ENCODE peak calls at places on chromosomes 5 and 9, in eight cellular contexts. One of them, this sample, is unnamed. For H3K4me1, the result is how much of the 10 kb centered on the place peaks cover.

GRCh38 chr5:95426227-95426626 is 35.1 kb downstream of the FAM81B start:
- DNase-seq in HCT116: no peak
- DNase-seq in PC-3: no peak
- DNase-seq in MM.1S: no peak
- DNase-seq in GM23338: no peak
- DNase-seq in neural progenitor cell: no peak
- DNase-seq in hepatocyte: no peak
- DNase-seq in SK-N-SH: no peak
- DNase-seq in this sample: no peak

GRCh38 chr5:130642461-130642860 is 522.6 kb downstream of the HINT1 start:
- DNase-seq in HCT116: no peak
- DNase-seq in PC-3: no peak
- DNase-seq in MM.1S: no peak
- DNase-seq in GM23338: no peak
- DNase-seq in neural progenitor cell: no peak
- DNase-seq in hepatocyte: no peak
- DNase-seq in SK-N-SH: no peak
- DNase-seq in this sample: no peak

GRCh38 chr5:151642472-151643140 is 44.1 kb downstream of the SPARC start:
- DNase-seq in HCT116: no peak
- DNase-seq in PC-3: no peak
- DNase-seq in MM.1S: no peak
- DNase-seq in GM23338: no peak
- DNase-seq in neural progenitor cell: no peak
- DNase-seq in hepatocyte: no peak
- DNase-seq in SK-N-SH: no peak
- DNase-seq in this sample: no peak

GRCh38 chr5:160419458-160420330 is 813 bp upstream of the SLU7 start:
- DNase-seq in HCT116: no peak
- DNase-seq in PC-3: no peak
- DNase-seq in MM.1S: no peak
- DNase-seq in GM23338: peak
- DNase-seq in neural progenitor cell: no peak
- DNase-seq in hepatocyte: no peak
- DNase-seq in SK-N-SH: no peak
- DNase-seq in this sample: no peak

GRCh38 chr9:17824191-17824926 is 245.5 kb downstream of the SH3GL2 start:
- DNase-seq in HCT116: no peak
- DNase-seq in PC-3: no peak
- DNase-seq in MM.1S: peak
- DNase-seq in GM23338: peak
- DNase-seq in neural progenitor cell: peak
- DNase-seq in hepatocyte: no peak
- DNase-seq in SK-N-SH: no peak
- DNase-seq in this sample: no peak

GRCh38 chr9:4371108-4371507 is 71.2 kb upstream of the GLIS3 start:
- DNase-seq in HCT116: no peak
- DNase-seq in PC-3: peak
- DNase-seq in MM.1S: no peak
- DNase-seq in GM23338: no peak
- DNase-seq in neural progenitor cell: peak
- DNase-seq in hepatocyte: peak
- DNase-seq in SK-N-SH: no peak
- DNase-seq in this sample: no peak

GRCh38 chr9:79694676-79695400 is 123.1 kb downstream of the TLE4 start:
- DNase-seq in HCT116: no peak
- DNase-seq in PC-3: no peak
- DNase-seq in MM.1S: no peak
- DNase-seq in GM23338: peak
- DNase-seq in neural progenitor cell: peak
- DNase-seq in hepatocyte: peak
- DNase-seq in SK-N-SH: no peak
- DNase-seq in this sample: no peak

GRCh38 chr9:72326643-72327042 is 38.4 kb downstream of the ZFAND5 start:
- DNase-seq in HCT116: no peak
- DNase-seq in PC-3: no peak
- DNase-seq in MM.1S: no peak
- DNase-seq in GM23338: no peak
- DNase-seq in neural progenitor cell: no peak
- DNase-seq in hepatocyte: no peak
- DNase-seq in SK-N-SH: no peak
- DNase-seq in this sample: no peak

GRCh38 chr5:122394313-122394712 is 82.3 kb downstream of the SNCAIP start:
- DNase-seq in HCT116: no peak
- DNase-seq in PC-3: no peak
- DNase-seq in MM.1S: no peak
- DNase-seq in GM23338: no peak
- DNase-seq in neural progenitor cell: no peak
- DNase-seq in hepatocyte: no peak
- DNase-seq in SK-N-SH: no peak
- DNase-seq in this sample: no peak

GRCh38 chr5:92945630-92946097 is 635.4 kb downstream of the NR2F1-AS1 start:
- DNase-seq in HCT116: no peak
- DNase-seq in PC-3: peak
- DNase-seq in MM.1S: no peak
- DNase-seq in GM23338: no peak
- DNase-seq in neural progenitor cell: peak
- DNase-seq in hepatocyte: no peak
- DNase-seq in SK-N-SH: no peak
- DNase-seq in this sample: no peak

GRCh38 chr9:6449086-6449485 is 36.1 kb downstream of the UHRF2 start:
- DNase-seq in HCT116: no peak
- DNase-seq in PC-3: no peak
- DNase-seq in MM.1S: no peak
- DNase-seq in GM23338: no peak
- DNase-seq in neural progenitor cell: no peak
- DNase-seq in hepatocyte: no peak
- DNase-seq in SK-N-SH: no peak
- DNase-seq in this sample: no peak
- H3K4me1 ChIP-seq in HCT116: under half
- H3K4me1 ChIP-seq in PC-3: under half
- H3K4me1 ChIP-seq in MM.1S: under half
- H3K4me1 ChIP-seq in GM23338: under half
- H3K4me1 ChIP-seq in neural progenitor cell: under half
- H3K4me1 ChIP-seq in hepatocyte: under half
- H3K4me1 ChIP-seq in SK-N-SH: under half
- H3K4me1 ChIP-seq in this sample: under half

GRCh38 chr9:14342746-14343145 is 28.8 kb upstream of the NFIB start:
- DNase-seq in HCT116: no peak
- DNase-seq in PC-3: no peak
- DNase-seq in MM.1S: no peak
- DNase-seq in GM23338: no peak
- DNase-seq in neural progenitor cell: no peak
- DNase-seq in hepatocyte: no peak
- DNase-seq in SK-N-SH: no peak
- DNase-seq in this sample: no peak
- TF ChIP-seq CTCF in HCT116: no peak
- TF ChIP-seq CTCF in PC-3: no peak
- TF ChIP-seq CTCF in MM.1S: no peak
- TF ChIP-seq CTCF in GM23338: no peak
- TF ChIP-seq CTCF in neural progenitor cell: no peak
- TF ChIP-seq CTCF in hepatocyte: no peak
- TF ChIP-seq CTCF in SK-N-SH: no peak
- TF ChIP-seq CTCF in this sample: no peak

GRCh38 chr5:77832166-77832770 is 56.1 kb upstream of the TBCA start:
- DNase-seq in HCT116: no peak
- DNase-seq in PC-3: no peak
- DNase-seq in MM.1S: no peak
- DNase-seq in GM23338: no peak
- DNase-seq in neural progenitor cell: no peak
- DNase-seq in hepatocyte: no peak
- DNase-seq in SK-N-SH: no peak
- DNase-seq in this sample: no peak
- TF ChIP-seq EZH2phosphoT487 in HCT116: no peak
- TF ChIP-seq EZH2phosphoT487 in PC-3: no peak
- TF ChIP-seq EZH2phosphoT487 in MM.1S: no peak
- TF ChIP-seq EZH2phosphoT487 in GM23338: no peak
- TF ChIP-seq EZH2phosphoT487 in neural progenitor cell: no peak
- TF ChIP-seq EZH2phosphoT487 in hepatocyte: no peak
- TF ChIP-seq EZH2phosphoT487 in SK-N-SH: no peak
- TF ChIP-seq EZH2phosphoT487 in this sample: no peak

GRCh38 chr5:150638053-150638444 is 2.4 kb upstream of the SYNPO start:
- DNase-seq in HCT116: no peak
- DNase-seq in PC-3: no peak
- DNase-seq in MM.1S: no peak
- DNase-seq in GM23338: no peak
- DNase-seq in neural progenitor cell: no peak
- DNase-seq in hepatocyte: no peak
- DNase-seq in SK-N-SH: no peak
- DNase-seq in this sample: no peak
- H3K4me1 ChIP-seq in HCT116: half or more
- H3K4me1 ChIP-seq in PC-3: half or more
- H3K4me1 ChIP-seq in MM.1S: under half
- H3K4me1 ChIP-seq in GM23338: under half
- H3K4me1 ChIP-seq in neural progenitor cell: under half
- H3K4me1 ChIP-seq in hepatocyte: half or more
- H3K4me1 ChIP-seq in SK-N-SH: half or more
- H3K4me1 ChIP-seq in this sample: under half

DNA sequence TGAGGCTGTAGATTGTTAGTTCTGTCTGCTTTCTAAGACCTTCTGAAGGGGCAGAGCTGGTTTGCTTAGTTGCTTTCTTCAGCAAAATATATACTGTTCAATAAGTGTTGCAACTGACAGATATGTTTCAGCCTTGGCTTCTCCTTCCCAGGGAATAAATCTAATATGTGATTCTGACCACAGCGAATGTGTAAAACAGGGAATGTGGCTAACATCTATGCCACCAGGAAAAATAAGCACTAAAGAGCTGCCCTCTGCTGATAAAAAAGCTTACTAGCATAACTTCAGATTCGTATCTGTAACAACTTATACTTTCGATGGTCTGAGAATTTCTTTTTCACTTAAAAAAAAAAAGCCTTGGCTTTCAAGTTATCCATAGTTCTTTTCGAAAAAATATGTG is 13.0 kb upstream of the OSMR start:
- DNase-seq in HCT116: no peak
- DNase-seq in PC-3: no peak
- DNase-seq in MM.1S: no peak
- DNase-seq in GM23338: no peak
- DNase-seq in neural progenitor cell: no peak
- DNase-seq in hepatocyte: no peak
- DNase-seq in SK-N-SH: no peak
- DNase-seq in this sample: no peak
- TF ChIP-seq CTCF in HCT116: no peak
- TF ChIP-seq CTCF in PC-3: peak
- TF ChIP-seq CTCF in MM.1S: no peak
- TF ChIP-seq CTCF in GM23338: peak
- TF ChIP-seq CTCF in neural progenitor cell: no peak
- TF ChIP-seq CTCF in hepatocyte: no peak
- TF ChIP-seq CTCF in SK-N-SH: peak
- TF ChIP-seq CTCF in this sample: no peak